ENCODE peak calls at places on chromosomes 13 and 19, in five cellular contexts. A, U, O, H and E are unnamed samples.

GRCh38 chr19:2774083-2774679 is 8.9 kb downstream of the SGTA start:
- DNase-seq in O (no peak), A (no peak), H (no peak), U (no peak), E (no peak)

GRCh38 chr13:91346848-91347211 is 657 bp upstream of the MIR17HG start:
- DNase-seq in A (no peak), O (peak; percentile 77), H (no peak), U (no peak), E (peak; percentile 25)

GRCh38 chr19:3309724-3310123 is 56.7 kb upstream of the NFIC start:
- DNase-seq in A (no peak), O (no peak), H (no peak), U (no peak), E (no peak)

GRCh38 chr19:1173845-1174809 is at the start of gene SBNO2:
- DNase-seq in A (peak; percentile 72), O (peak; percentile 99), H (peak; percentile 100), U (peak; percentile 69), E (no peak)

GRCh38 chr19:3525052-3525451 is 13.9 kb upstream of the TEKTIP1 start:
- DNase-seq in H (no peak), O (no peak), A (no peak), U (no peak), E (no peak)

GRCh38 chr13:31322025-31322424 is 122.2 kb downstream of the B3GLCT start:
- DNase-seq in A (no peak), U (no peak), O (no peak), H (no peak), E (no peak)

GRCh38 chr19:28289294-28290063 is 923.5 kb downstream of the UQCRFS1 start:
- DNase-seq in O (no peak), A (no peak), H (no peak), U (no peak), E (no peak)

GRCh38 chr13:33004454-33004853 is 11.8 kb upstream of the KL start:
- DNase-seq in U (no peak), A (no peak), H (no peak), O (no peak), E (no peak)

GRCh38 chr13:106284358-106284757 is 251.1 kb downstream of the EFNB2 start:
- DNase-seq in O (no peak), A (no peak), U (no peak), H (no peak), E (no peak)

GRCh38 chr13:114096811-114097503 is 35.5 kb downstream of the RASA3 start:
- DNase-seq in A (no peak), U (no peak), H (no peak), O (no peak), E (no peak)

GRCh38 chr13:46146898-46147297 is 35.1 kb downstream of the LCP1 start:
- DNase-seq in A (no peak), U (peak; percentile 56), H (no peak), O (no peak), E (no peak)

GRCh38 chr13:91133941-91134772 is 213.3 kb upstream of the MIR17HG start:
- DNase-seq in A (peak; percentile 45), U (peak; percentile 63), O (peak; percentile 78), H (no peak), E (no peak)

GRCh38 chr19:54724142-54724541 is at the start of gene KIR3DL3:
- DNase-seq in U (no peak), H (no peak), A (no peak), O (no peak), E (no peak)

GRCh38 chr19:13138916-13139198 is 11.3 kb downstream of the STX10 start:
- DNase-seq in U (no peak), A (no peak), H (no peak), O (no peak), E (no peak)

GRCh38 chr13:33676700-33677048 is 141.3 kb upstream of the RFC3 start:
- DNase-seq in A (no peak), H (no peak), U (peak; percentile 88), O (no peak), E (no peak)

GRCh38 chr13:42007844-42008243 is 40.6 kb upstream of the DGKH start:
- DNase-seq in H (no peak), U (no peak), O (no peak), A (no peak), E (no peak)

GRCh38 chr19:40279761-40280607 is 5.2 kb downstream of the AKT2 start:
- DNase-seq in H (no peak), A (no peak), O (no peak), U (no peak), E (no peak)
- TF ChIP-seq POLR2AphosphoS5 in H (no peak), A (no peak), O (no peak), U (no peak), E (no peak)

DNA sequence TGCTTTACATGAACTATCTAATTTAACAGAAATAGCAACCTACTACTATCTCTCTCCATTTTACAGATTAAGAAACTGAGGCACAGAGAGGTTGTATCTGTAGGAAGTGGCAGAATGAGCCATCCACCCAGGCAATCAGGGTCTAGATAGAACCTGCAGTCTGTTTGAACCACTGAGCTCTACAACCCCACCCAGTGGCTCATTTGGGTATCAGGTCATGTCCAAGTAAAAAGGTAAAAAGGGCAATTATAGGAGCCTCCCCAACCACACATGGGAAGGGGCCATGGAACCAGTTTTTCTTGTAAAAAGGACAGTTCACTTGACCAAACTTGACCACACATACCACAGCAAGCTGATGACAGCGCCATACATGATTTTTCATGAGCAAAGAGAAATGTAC is 92.9 kb upstream of the SGCG start:
- DNase-seq in O (peak; percentile 31), U (peak; percentile 23), H (peak; percentile 69), A (peak; percentile 35), E (no peak)
- TF ChIP-seq SRF in O (no peak), U (no peak), H (no peak), A (no peak), E (no peak)

GRCh38 chr19:7638802-7639465 is 2.0 kb downstream of the STXBP2 start:
- DNase-seq in A (no peak), O (no peak), H (no peak), U (no peak), E (no peak)
- TF ChIP-seq POLR2AphosphoS5 in A (no peak), O (peak; percentile 17), H (no peak), U (no peak), E (no peak)

GRCh38 chr13:112748947-112749346 is 59.1 kb downstream of the ATP11A start:
- DNase-seq in O (no peak), U (no peak), H (no peak), A (no peak), E (no peak)
- TF ChIP-seq SRF in O (no peak), U (no peak), H (no peak), A (no peak), E (no peak)